ENCODE peak calls at places on chromosome 16, in nine cellular contexts. V is transverse colon; I is pancreas; O is OCI-M1; B is dorsolateral prefrontal cortex; T is COR-L47; A is stimulated activated CD8-positive, alpha-beta memory T cell treated with anti-CD3 and anti-CD28 coated beads, Interleukin-15, amount 100 ng/mL, for 24 hours; L is tibial artery; M is skeletal muscle cell. S is an unnamed sample.

GRCh38 chr16:30615358-30616076 is 5.3 kb upstream of the ZNF689 start:
- DNase-seq in M (no peak), L (peak; percentile 35), B (peak; percentile 54), I (peak; percentile 75), V (peak; percentile 82), A (peak; percentile 52), T (peak; percentile 88), O (peak; percentile 67), S (peak; percentile 49)

GRCh38 chr16:595942-596735 is 6.3 kb downstream of the RAB40C start:
- DNase-seq in B (peak; percentile 76), T (no peak), M (no peak), I (peak; percentile 65), O (no peak), V (no peak), L (no peak), A (no peak), S (no peak)

GRCh38 chr16:31400191-31400590 is 7.1 kb downstream of the ITGAD start:
- DNase-seq in A (no peak), I (no peak), B (no peak), T (no peak), M (no peak), O (no peak), V (no peak), L (no peak), S (no peak)

GRCh38 chr16:17964196-17964595 is 372.3 kb downstream of the NPIPA8 start:
- DNase-seq in O (no peak), A (no peak), T (no peak), I (no peak), V (no peak), B (no peak), M (no peak), L (no peak), S (no peak)

GRCh38 chr16:84065536-84066132 is 23.0 kb upstream of the SLC38A8 start:
- DNase-seq in T (peak; percentile 28), B (peak; percentile 78), V (peak; percentile 46), A (no peak), I (peak; percentile 65), L (peak; percentile 55), O (peak; percentile 67), M (no peak), S (no peak)

GRCh38 chr16:77850637-77851330 is 62.4 kb downstream of the VAT1L start:
- DNase-seq in T (no peak), V (no peak), M (no peak), A (no peak), I (no peak), L (no peak), O (no peak), B (no peak), S (no peak)

GRCh38 chr16:52399116-52399515 is 147.8 kb downstream of the TOX3 start:
- DNase-seq in A (no peak), O (no peak), T (no peak), V (no peak), L (no peak), I (no peak), B (no peak), M (no peak), S (no peak)

GRCh38 chr16:4323845-4324478 is 8.1 kb downstream of the GLIS2 start:
- DNase-seq in L (peak; percentile 68), B (no peak), M (no peak), V (peak; percentile 40), O (peak; percentile 13), T (no peak), A (no peak), I (peak; percentile 69), S (no peak)

GRCh38 chr16:79114759-79115158 is 485.8 kb downstream of the MAF start:
- DNase-seq in O (no peak), I (no peak), A (no peak), T (no peak), L (no peak), M (no peak), B (no peak), V (no peak), S (no peak)

GRCh38 chr16:55809386-55809785 is 23.5 kb downstream of the CES1 start:
- DNase-seq in I (peak; percentile 17), O (no peak), B (no peak), V (no peak), A (no peak), T (no peak), M (no peak), L (no peak), S (no peak)

GRCh38 chr16:69724981-69725479 is 1.3 kb downstream of the NQO1 start:
- DNase-seq in A (no peak), B (no peak), V (no peak), M (no peak), I (peak; percentile 12), O (no peak), L (no peak), T (no peak), S (no peak)

GRCh38 chr16:19488213-19488640 is 33.7 kb downstream of the GDE1 start:
- DNase-seq in M (no peak), T (no peak), O (peak; percentile 72), A (no peak), I (no peak), V (peak; percentile 84), B (no peak), L (no peak), S (no peak)